ENCODE peak calls at places on chromosomes 12 and 14, in seven cellular contexts. One of them, this sample, is unnamed.

GRCh38 chr14:81655423-81656314 is 122.0 kb upstream of the SEL1L start:
- DNase-seq in cardiac muscle cell: no peak
- DNase-seq in smooth muscle cell of the brain vasculature: no peak
- DNase-seq in PC-3: no peak
- DNase-seq in NCI-H1694 treated with DMSO at 0.1 percent for 48 hours: no peak
- DNase-seq in stimulated activated CD4-positive, alpha-beta T cell treated with anti-CD3 and anti-CD28 coated beads, TNF-alpha, amount 100 ng/mL, for 48 hours: no peak
- DNase-seq in ecto neural progenitor cell: no peak
- DNase-seq in this sample: no peak

GRCh38 chr14:69652942-69653680 is 41.7 kb downstream of the SUSD6 start:
- DNase-seq in cardiac muscle cell: no peak
- DNase-seq in smooth muscle cell of the brain vasculature: no peak
- DNase-seq in PC-3: no peak
- DNase-seq in NCI-H1694 treated with DMSO at 0.1 percent for 48 hours: no peak
- DNase-seq in stimulated activated CD4-positive, alpha-beta T cell treated with anti-CD3 and anti-CD28 coated beads, TNF-alpha, amount 100 ng/mL, for 48 hours: no peak
- DNase-seq in ecto neural progenitor cell: no peak
- DNase-seq in this sample: peak

GRCh38 chr12:111840831-111841230 is 1.2 kb upstream of the MAPKAPK5 start:
- DNase-seq in cardiac muscle cell: no peak
- DNase-seq in smooth muscle cell of the brain vasculature: no peak
- DNase-seq in PC-3: no peak
- DNase-seq in NCI-H1694 treated with DMSO at 0.1 percent for 48 hours: no peak
- DNase-seq in stimulated activated CD4-positive, alpha-beta T cell treated with anti-CD3 and anti-CD28 coated beads, TNF-alpha, amount 100 ng/mL, for 48 hours: no peak
- DNase-seq in ecto neural progenitor cell: no peak
- DNase-seq in this sample: peak

GRCh38 chr14:105412768-105413541 is 6.7 kb upstream of the MTA1 start:
- DNase-seq in cardiac muscle cell: no peak
- DNase-seq in smooth muscle cell of the brain vasculature: no peak
- DNase-seq in PC-3: no peak
- DNase-seq in NCI-H1694 treated with DMSO at 0.1 percent for 48 hours: no peak
- DNase-seq in stimulated activated CD4-positive, alpha-beta T cell treated with anti-CD3 and anti-CD28 coated beads, TNF-alpha, amount 100 ng/mL, for 48 hours: no peak
- DNase-seq in ecto neural progenitor cell: no peak
- DNase-seq in this sample: no peak

GRCh38 chr14:100323121-100323941 is at the start of gene SLC25A47:
- DNase-seq in cardiac muscle cell: no peak
- DNase-seq in smooth muscle cell of the brain vasculature: no peak
- DNase-seq in PC-3: no peak
- DNase-seq in NCI-H1694 treated with DMSO at 0.1 percent for 48 hours: no peak
- DNase-seq in stimulated activated CD4-positive, alpha-beta T cell treated with anti-CD3 and anti-CD28 coated beads, TNF-alpha, amount 100 ng/mL, for 48 hours: no peak
- DNase-seq in ecto neural progenitor cell: no peak
- DNase-seq in this sample: no peak

GRCh38 chr12:131818821-131819585 is 9.2 kb upstream of the MMP17 start:
- DNase-seq in cardiac muscle cell: no peak
- DNase-seq in smooth muscle cell of the brain vasculature: no peak
- DNase-seq in PC-3: no peak
- DNase-seq in NCI-H1694 treated with DMSO at 0.1 percent for 48 hours: no peak
- DNase-seq in stimulated activated CD4-positive, alpha-beta T cell treated with anti-CD3 and anti-CD28 coated beads, TNF-alpha, amount 100 ng/mL, for 48 hours: no peak
- DNase-seq in ecto neural progenitor cell: no peak
- DNase-seq in this sample: no peak

GRCh38 chr12:72966684-72967083 is 694.5 kb downstream of the TRHDE start:
- DNase-seq in cardiac muscle cell: no peak
- DNase-seq in smooth muscle cell of the brain vasculature: no peak
- DNase-seq in PC-3: no peak
- DNase-seq in NCI-H1694 treated with DMSO at 0.1 percent for 48 hours: no peak
- DNase-seq in stimulated activated CD4-positive, alpha-beta T cell treated with anti-CD3 and anti-CD28 coated beads, TNF-alpha, amount 100 ng/mL, for 48 hours: no peak
- DNase-seq in ecto neural progenitor cell: no peak
- DNase-seq in this sample: no peak

GRCh38 chr12:116959845-116960514 is 49.2 kb downstream of the FBXW8 start:
- DNase-seq in cardiac muscle cell: no peak
- DNase-seq in smooth muscle cell of the brain vasculature: no peak
- DNase-seq in PC-3: peak
- DNase-seq in NCI-H1694 treated with DMSO at 0.1 percent for 48 hours: no peak
- DNase-seq in stimulated activated CD4-positive, alpha-beta T cell treated with anti-CD3 and anti-CD28 coated beads, TNF-alpha, amount 100 ng/mL, for 48 hours: peak
- DNase-seq in ecto neural progenitor cell: no peak
- DNase-seq in this sample: no peak

GRCh38 chr12:113461666-113462065 is 10.0 kb downstream of the LHX5 start:
- DNase-seq in cardiac muscle cell: peak
- DNase-seq in smooth muscle cell of the brain vasculature: no peak
- DNase-seq in PC-3: peak
- DNase-seq in NCI-H1694 treated with DMSO at 0.1 percent for 48 hours: peak
- DNase-seq in stimulated activated CD4-positive, alpha-beta T cell treated with anti-CD3 and anti-CD28 coated beads, TNF-alpha, amount 100 ng/mL, for 48 hours: no peak
- DNase-seq in ecto neural progenitor cell: no peak
- DNase-seq in this sample: peak

GRCh38 chr14:79920180-79920579 is 291.1 kb downstream of the DIO2 start:
- DNase-seq in cardiac muscle cell: no peak
- DNase-seq in smooth muscle cell of the brain vasculature: no peak
- DNase-seq in PC-3: no peak
- DNase-seq in NCI-H1694 treated with DMSO at 0.1 percent for 48 hours: no peak
- DNase-seq in stimulated activated CD4-positive, alpha-beta T cell treated with anti-CD3 and anti-CD28 coated beads, TNF-alpha, amount 100 ng/mL, for 48 hours: no peak
- DNase-seq in ecto neural progenitor cell: no peak
- DNase-seq in this sample: no peak

GRCh38 chr14:23568600-23569310 is 1.2 kb upstream of the AP1G2 start:
- DNase-seq in cardiac muscle cell: no peak
- DNase-seq in smooth muscle cell of the brain vasculature: no peak
- DNase-seq in PC-3: peak
- DNase-seq in NCI-H1694 treated with DMSO at 0.1 percent for 48 hours: peak
- DNase-seq in stimulated activated CD4-positive, alpha-beta T cell treated with anti-CD3 and anti-CD28 coated beads, TNF-alpha, amount 100 ng/mL, for 48 hours: no peak
- DNase-seq in ecto neural progenitor cell: peak
- DNase-seq in this sample: peak

GRCh38 chr14:52351561-52352491 is 37.7 kb downstream of the PTGER2 start:
- DNase-seq in cardiac muscle cell: peak
- DNase-seq in smooth muscle cell of the brain vasculature: no peak
- DNase-seq in PC-3: peak
- DNase-seq in NCI-H1694 treated with DMSO at 0.1 percent for 48 hours: no peak
- DNase-seq in stimulated activated CD4-positive, alpha-beta T cell treated with anti-CD3 and anti-CD28 coated beads, TNF-alpha, amount 100 ng/mL, for 48 hours: no peak
- DNase-seq in ecto neural progenitor cell: no peak
- DNase-seq in this sample: no peak

GRCh38 chr12:113158439-113159203 is 9.1 kb downstream of the CFAP73 start:
- DNase-seq in cardiac muscle cell: no peak
- DNase-seq in smooth muscle cell of the brain vasculature: no peak
- DNase-seq in PC-3: no peak
- DNase-seq in NCI-H1694 treated with DMSO at 0.1 percent for 48 hours: no peak
- DNase-seq in stimulated activated CD4-positive, alpha-beta T cell treated with anti-CD3 and anti-CD28 coated beads, TNF-alpha, amount 100 ng/mL, for 48 hours: no peak
- DNase-seq in ecto neural progenitor cell: no peak
- DNase-seq in this sample: no peak

GRCh38 chr12:58503731-58504520 is 416.4 kb downstream of the LRIG3 start:
- DNase-seq in cardiac muscle cell: peak
- DNase-seq in smooth muscle cell of the brain vasculature: no peak
- DNase-seq in PC-3: no peak
- DNase-seq in NCI-H1694 treated with DMSO at 0.1 percent for 48 hours: no peak
- DNase-seq in stimulated activated CD4-positive, alpha-beta T cell treated with anti-CD3 and anti-CD28 coated beads, TNF-alpha, amount 100 ng/mL, for 48 hours: no peak
- DNase-seq in ecto neural progenitor cell: no peak
- DNase-seq in this sample: no peak

GRCh38 chr14:68885226-68886108 is 92.6 kb upstream of the ZFP36L1 start:
- DNase-seq in cardiac muscle cell: no peak
- DNase-seq in smooth muscle cell of the brain vasculature: no peak
- DNase-seq in PC-3: no peak
- DNase-seq in NCI-H1694 treated with DMSO at 0.1 percent for 48 hours: no peak
- DNase-seq in stimulated activated CD4-positive, alpha-beta T cell treated with anti-CD3 and anti-CD28 coated beads, TNF-alpha, amount 100 ng/mL, for 48 hours: no peak
- DNase-seq in ecto neural progenitor cell: no peak
- DNase-seq in this sample: no peak

GRCh38 chr12:52210186-52210924 is 18.5 kb upstream of the KRT80 start:
- DNase-seq in cardiac muscle cell: peak
- DNase-seq in smooth muscle cell of the brain vasculature: no peak
- DNase-seq in PC-3: peak
- DNase-seq in NCI-H1694 treated with DMSO at 0.1 percent for 48 hours: no peak
- DNase-seq in stimulated activated CD4-positive, alpha-beta T cell treated with anti-CD3 and anti-CD28 coated beads, TNF-alpha, amount 100 ng/mL, for 48 hours: no peak
- DNase-seq in ecto neural progenitor cell: no peak
- DNase-seq in this sample: no peak

GRCh38 chr12:6133642-6134041 is 9.2 kb upstream of the VWF start:
- DNase-seq in cardiac muscle cell: no peak
- DNase-seq in smooth muscle cell of the brain vasculature: no peak
- DNase-seq in PC-3: no peak
- DNase-seq in NCI-H1694 treated with DMSO at 0.1 percent for 48 hours: no peak
- DNase-seq in stimulated activated CD4-positive, alpha-beta T cell treated with anti-CD3 and anti-CD28 coated beads, TNF-alpha, amount 100 ng/mL, for 48 hours: no peak
- DNase-seq in ecto neural progenitor cell: no peak
- DNase-seq in this sample: no peak

GRCh38 chr14:74963705-74964271 is 8.4 kb upstream of the PGF start:
- DNase-seq in cardiac muscle cell: peak
- DNase-seq in smooth muscle cell of the brain vasculature: no peak
- DNase-seq in PC-3: no peak
- DNase-seq in NCI-H1694 treated with DMSO at 0.1 percent for 48 hours: no peak
- DNase-seq in stimulated activated CD4-positive, alpha-beta T cell treated with anti-CD3 and anti-CD28 coated beads, TNF-alpha, amount 100 ng/mL, for 48 hours: no peak
- DNase-seq in ecto neural progenitor cell: no peak
- DNase-seq in this sample: no peak

GRCh38 chr12:34244608-34245007 is 222.3 kb downstream of the ALG10 start:
- DNase-seq in cardiac muscle cell: no peak
- DNase-seq in smooth muscle cell of the brain vasculature: no peak
- DNase-seq in PC-3: peak
- DNase-seq in NCI-H1694 treated with DMSO at 0.1 percent for 48 hours: no peak
- DNase-seq in stimulated activated CD4-positive, alpha-beta T cell treated with anti-CD3 and anti-CD28 coated beads, TNF-alpha, amount 100 ng/mL, for 48 hours: no peak
- DNase-seq in ecto neural progenitor cell: no peak
- DNase-seq in this sample: no peak

GRCh38 chr12:68162374-68162773 is 2.8 kb upstream of the IFNG start:
- DNase-seq in cardiac muscle cell: no peak
- DNase-seq in smooth muscle cell of the brain vasculature: no peak
- DNase-seq in PC-3: peak
- DNase-seq in NCI-H1694 treated with DMSO at 0.1 percent for 48 hours: no peak
- DNase-seq in stimulated activated CD4-positive, alpha-beta T cell treated with anti-CD3 and anti-CD28 coated beads, TNF-alpha, amount 100 ng/mL, for 48 hours: no peak
- DNase-seq in ecto neural progenitor cell: no peak
- DNase-seq in this sample: no peak

GRCh38 chr12:109951136-109951535 is 45.0 kb downstream of the GIT2 start:
- DNase-seq in cardiac muscle cell: peak
- DNase-seq in smooth muscle cell of the brain vasculature: no peak
- DNase-seq in PC-3: peak
- DNase-seq in NCI-H1694 treated with DMSO at 0.1 percent for 48 hours: no peak
- DNase-seq in stimulated activated CD4-positive, alpha-beta T cell treated with anti-CD3 and anti-CD28 coated beads, TNF-alpha, amount 100 ng/mL, for 48 hours: no peak
- DNase-seq in ecto neural progenitor cell: no peak
- DNase-seq in this sample: no peak

GRCh38 chr12:5807090-5807414 is 138.0 kb downstream of the ANO2 start:
- DNase-seq in cardiac muscle cell: no peak
- DNase-seq in smooth muscle cell of the brain vasculature: no peak
- DNase-seq in PC-3: peak
- DNase-seq in NCI-H1694 treated with DMSO at 0.1 percent for 48 hours: no peak
- DNase-seq in stimulated activated CD4-positive, alpha-beta T cell treated with anti-CD3 and anti-CD28 coated beads, TNF-alpha, amount 100 ng/mL, for 48 hours: no peak
- DNase-seq in ecto neural progenitor cell: no peak
- DNase-seq in this sample: no peak

GRCh38 chr12:65891987-65892481 is 67.8 kb downstream of the HMGA2 start:
- DNase-seq in cardiac muscle cell: peak
- DNase-seq in smooth muscle cell of the brain vasculature: peak
- DNase-seq in PC-3: peak
- DNase-seq in NCI-H1694 treated with DMSO at 0.1 percent for 48 hours: no peak
- DNase-seq in stimulated activated CD4-positive, alpha-beta T cell treated with anti-CD3 and anti-CD28 coated beads, TNF-alpha, amount 100 ng/mL, for 48 hours: no peak
- DNase-seq in ecto neural progenitor cell: no peak
- DNase-seq in this sample: no peak

GRCh38 chr12:68367903-68368302 is 35.7 kb upstream of the MDM1 start:
- DNase-seq in cardiac muscle cell: peak
- DNase-seq in smooth muscle cell of the brain vasculature: no peak
- DNase-seq in PC-3: no peak
- DNase-seq in NCI-H1694 treated with DMSO at 0.1 percent for 48 hours: no peak
- DNase-seq in stimulated activated CD4-positive, alpha-beta T cell treated with anti-CD3 and anti-CD28 coated beads, TNF-alpha, amount 100 ng/mL, for 48 hours: no peak
- DNase-seq in ecto neural progenitor cell: no peak
- DNase-seq in this sample: peak

GRCh38 chr14:34665785-34666425 is 36.0 kb upstream of the SNX6 start:
- DNase-seq in cardiac muscle cell: peak
- DNase-seq in smooth muscle cell of the brain vasculature: no peak
- DNase-seq in PC-3: peak
- DNase-seq in NCI-H1694 treated with DMSO at 0.1 percent for 48 hours: no peak
- DNase-seq in stimulated activated CD4-positive, alpha-beta T cell treated with anti-CD3 and anti-CD28 coated beads, TNF-alpha, amount 100 ng/mL, for 48 hours: no peak
- DNase-seq in ecto neural progenitor cell: no peak
- DNase-seq in this sample: no peak

GRCh38 chr12:26715232-26715631 is 117.8 kb downstream of the ITPR2 start:
- DNase-seq in cardiac muscle cell: no peak
- DNase-seq in smooth muscle cell of the brain vasculature: no peak
- DNase-seq in PC-3: no peak
- DNase-seq in NCI-H1694 treated with DMSO at 0.1 percent for 48 hours: no peak
- DNase-seq in stimulated activated CD4-positive, alpha-beta T cell treated with anti-CD3 and anti-CD28 coated beads, TNF-alpha, amount 100 ng/mL, for 48 hours: no peak
- DNase-seq in ecto neural progenitor cell: no peak
- DNase-seq in this sample: no peak

GRCh38 chr12:12689672-12690287 is 6.2 kb downstream of the GPR19 start:
- DNase-seq in cardiac muscle cell: no peak
- DNase-seq in smooth muscle cell of the brain vasculature: no peak
- DNase-seq in PC-3: no peak
- DNase-seq in NCI-H1694 treated with DMSO at 0.1 percent for 48 hours: no peak
- DNase-seq in stimulated activated CD4-positive, alpha-beta T cell treated with anti-CD3 and anti-CD28 coated beads, TNF-alpha, amount 100 ng/mL, for 48 hours: no peak
- DNase-seq in ecto neural progenitor cell: no peak
- DNase-seq in this sample: no peak

GRCh38 chr14:24074625-24075484 is 3.5 kb downstream of the CPNE6 start:
- DNase-seq in cardiac muscle cell: no peak
- DNase-seq in smooth muscle cell of the brain vasculature: no peak
- DNase-seq in PC-3: no peak
- DNase-seq in NCI-H1694 treated with DMSO at 0.1 percent for 48 hours: no peak
- DNase-seq in stimulated activated CD4-positive, alpha-beta T cell treated with anti-CD3 and anti-CD28 coated beads, TNF-alpha, amount 100 ng/mL, for 48 hours: no peak
- DNase-seq in ecto neural progenitor cell: no peak
- DNase-seq in this sample: no peak

GRCh38 chr14:103733651-103734050 is 18.0 kb downstream of the ZFYVE21 start:
- DNase-seq in cardiac muscle cell: no peak
- DNase-seq in smooth muscle cell of the brain vasculature: no peak
- DNase-seq in PC-3: peak
- DNase-seq in NCI-H1694 treated with DMSO at 0.1 percent for 48 hours: no peak
- DNase-seq in stimulated activated CD4-positive, alpha-beta T cell treated with anti-CD3 and anti-CD28 coated beads, TNF-alpha, amount 100 ng/mL, for 48 hours: no peak
- DNase-seq in ecto neural progenitor cell: no peak
- DNase-seq in this sample: no peak

GRCh38 chr12:1619599-1619998 is 9.4 kb upstream of the WNT5B start:
- DNase-seq in cardiac muscle cell: peak
- DNase-seq in smooth muscle cell of the brain vasculature: no peak
- DNase-seq in PC-3: no peak
- DNase-seq in NCI-H1694 treated with DMSO at 0.1 percent for 48 hours: no peak
- DNase-seq in stimulated activated CD4-positive, alpha-beta T cell treated with anti-CD3 and anti-CD28 coated beads, TNF-alpha, amount 100 ng/mL, for 48 hours: no peak
- DNase-seq in ecto neural progenitor cell: no peak
- DNase-seq in this sample: no peak

GRCh38 chr14:100192250-100192671 is 32.8 kb upstream of the DEGS2 start:
- DNase-seq in cardiac muscle cell: peak
- DNase-seq in smooth muscle cell of the brain vasculature: no peak
- DNase-seq in PC-3: no peak
- DNase-seq in NCI-H1694 treated with DMSO at 0.1 percent for 48 hours: no peak
- DNase-seq in stimulated activated CD4-positive, alpha-beta T cell treated with anti-CD3 and anti-CD28 coated beads, TNF-alpha, amount 100 ng/mL, for 48 hours: no peak
- DNase-seq in ecto neural progenitor cell: no peak
- DNase-seq in this sample: no peak

GRCh38 chr14:74572829-74573360 is 39.1 kb downstream of the LTBP2 start:
- DNase-seq in cardiac muscle cell: no peak
- DNase-seq in smooth muscle cell of the brain vasculature: no peak
- DNase-seq in PC-3: no peak
- DNase-seq in NCI-H1694 treated with DMSO at 0.1 percent for 48 hours: no peak
- DNase-seq in stimulated activated CD4-positive, alpha-beta T cell treated with anti-CD3 and anti-CD28 coated beads, TNF-alpha, amount 100 ng/mL, for 48 hours: no peak
- DNase-seq in ecto neural progenitor cell: no peak
- DNase-seq in this sample: no peak

GRCh38 chr14:51869426-51870113 is 9.2 kb downstream of the GNG2 start:
- DNase-seq in cardiac muscle cell: no peak
- DNase-seq in smooth muscle cell of the brain vasculature: no peak
- DNase-seq in PC-3: no peak
- DNase-seq in NCI-H1694 treated with DMSO at 0.1 percent for 48 hours: no peak
- DNase-seq in stimulated activated CD4-positive, alpha-beta T cell treated with anti-CD3 and anti-CD28 coated beads, TNF-alpha, amount 100 ng/mL, for 48 hours: peak
- DNase-seq in ecto neural progenitor cell: no peak
- DNase-seq in this sample: no peak

GRCh38 chr14:102545461-102546265 is 36.1 kb upstream of the ANKRD9 start:
- DNase-seq in cardiac muscle cell: peak
- DNase-seq in smooth muscle cell of the brain vasculature: no peak
- DNase-seq in PC-3: no peak
- DNase-seq in NCI-H1694 treated with DMSO at 0.1 percent for 48 hours: peak
- DNase-seq in stimulated activated CD4-positive, alpha-beta T cell treated with anti-CD3 and anti-CD28 coated beads, TNF-alpha, amount 100 ng/mL, for 48 hours: no peak
- DNase-seq in ecto neural progenitor cell: peak
- DNase-seq in this sample: no peak

GRCh38 chr12:92457458-92458195 is 245.2 kb upstream of the PLEKHG7 start:
- DNase-seq in cardiac muscle cell: no peak
- DNase-seq in smooth muscle cell of the brain vasculature: no peak
- DNase-seq in PC-3: peak
- DNase-seq in NCI-H1694 treated with DMSO at 0.1 percent for 48 hours: no peak
- DNase-seq in stimulated activated CD4-positive, alpha-beta T cell treated with anti-CD3 and anti-CD28 coated beads, TNF-alpha, amount 100 ng/mL, for 48 hours: no peak
- DNase-seq in ecto neural progenitor cell: no peak
- DNase-seq in this sample: no peak

GRCh38 chr12:39441963-39442894 is 691 bp downstream of the KIF21A start:
- DNase-seq in cardiac muscle cell: peak
- DNase-seq in smooth muscle cell of the brain vasculature: no peak
- DNase-seq in PC-3: peak
- DNase-seq in NCI-H1694 treated with DMSO at 0.1 percent for 48 hours: peak
- DNase-seq in stimulated activated CD4-positive, alpha-beta T cell treated with anti-CD3 and anti-CD28 coated beads, TNF-alpha, amount 100 ng/mL, for 48 hours: peak
- DNase-seq in ecto neural progenitor cell: peak
- DNase-seq in this sample: peak

GRCh38 chr14:68927956-68928675 is 51.0 kb downstream of the ACTN1 start:
- DNase-seq in cardiac muscle cell: no peak
- DNase-seq in smooth muscle cell of the brain vasculature: no peak
- DNase-seq in PC-3: no peak
- DNase-seq in NCI-H1694 treated with DMSO at 0.1 percent for 48 hours: no peak
- DNase-seq in stimulated activated CD4-positive, alpha-beta T cell treated with anti-CD3 and anti-CD28 coated beads, TNF-alpha, amount 100 ng/mL, for 48 hours: no peak
- DNase-seq in ecto neural progenitor cell: no peak
- DNase-seq in this sample: no peak

GRCh38 chr14:84579292-84579691 is 950.7 kb upstream of the FLRT2 start:
- DNase-seq in cardiac muscle cell: no peak
- DNase-seq in smooth muscle cell of the brain vasculature: no peak
- DNase-seq in PC-3: no peak
- DNase-seq in NCI-H1694 treated with DMSO at 0.1 percent for 48 hours: no peak
- DNase-seq in stimulated activated CD4-positive, alpha-beta T cell treated with anti-CD3 and anti-CD28 coated beads, TNF-alpha, amount 100 ng/mL, for 48 hours: no peak
- DNase-seq in ecto neural progenitor cell: no peak
- DNase-seq in this sample: no peak

This sample was measured in erythroblast.